ENCODE peak calls at places on chromosome 3, in six cellular contexts. T, Y, Z, U, I and B are unnamed samples.

GRCh38 chr3:113736548-113737089 is 9.4 kb downstream of the NAA50 start:
- DNase-seq in T (peak; percentile 43), Y (no peak), Z (no peak), U (no peak), I (peak; percentile 75), B (peak; percentile 63)

GRCh38 chr3:55946574-55947160 is 459.6 kb upstream of the WNT5A start:
- DNase-seq in T (no peak), Y (no peak), Z (no peak), U (no peak), I (no peak), B (no peak)

GRCh38 chr3:97952280-97952679 is 20.0 kb downstream of the RIOX2 start:
- DNase-seq in T (peak; percentile 10), Y (peak; percentile 60), Z (peak; percentile 72), U (no peak), I (no peak), B (peak; percentile 56)

GRCh38 chr3:197355713-197356112 is 57.3 kb upstream of the DLG1 start:
- DNase-seq in T (no peak), Y (no peak), Z (no peak), U (no peak), I (no peak), B (no peak)

GRCh38 chr3:72601049-72601448 is 247.2 kb downstream of the SHQ1 start:
- DNase-seq in T (no peak), Y (no peak), Z (no peak), U (no peak), I (no peak), B (no peak)

GRCh38 chr3:181614878-181615277 is 96.8 kb upstream of the SOX2 start:
- DNase-seq in T (no peak), Y (no peak), Z (no peak), U (no peak), I (no peak), B (no peak)

GRCh38 chr3:183073839-183074615 is 25.3 kb downstream of the MCCC1 start:
- DNase-seq in T (no peak), Y (no peak), Z (no peak), U (no peak), I (no peak), B (peak; percentile 41)

GRCh38 chr3:141278196-141279073 is 46.8 kb downstream of the PXYLP1 start:
- DNase-seq in T (no peak), Y (no peak), Z (no peak), U (no peak), I (no peak), B (no peak)

GRCh38 chr3:98500019-98500418 is 2.5 kb downstream of the OR5K2 start:
- DNase-seq in T (no peak), Y (no peak), Z (no peak), U (no peak), I (no peak), B (no peak)

GRCh38 chr3:149401926-149402310 is 24.5 kb upstream of the TM4SF1 start:
- DNase-seq in T (no peak), Y (no peak), Z (no peak), U (no peak), I (no peak), B (no peak)

GRCh38 chr3:11661827-11662226 is 18.1 kb upstream of the VGLL4 start:
- DNase-seq in T (no peak), Y (no peak), Z (no peak), U (no peak), I (no peak), B (peak; percentile 35)

GRCh38 chr3:172530566-172530965 is 7.3 kb upstream of the TNFSF10 start:
- DNase-seq in T (no peak), Y (no peak), Z (no peak), U (no peak), I (no peak), B (no peak)

GRCh38 chr3:131353016-131353877 is 28.3 kb upstream of the NUDT16 start:
- DNase-seq in T (no peak), Y (no peak), Z (no peak), U (no peak), I (no peak), B (peak; percentile 12)

GRCh38 chr3:74054566-74054965 is 429.8 kb upstream of the PDZRN3 start:
- DNase-seq in T (no peak), Y (no peak), Z (no peak), U (no peak), I (peak; percentile 13), B (no peak)

GRCh38 chr3:15404767-15405166 is 22.6 kb downstream of the METTL6 start:
- DNase-seq in T (no peak), Y (no peak), Z (no peak), U (no peak), I (no peak), B (no peak)

GRCh38 chr3:126431103-126431534 is 36.4 kb downstream of the CFAP100 start:
- DNase-seq in T (no peak), Y (no peak), Z (no peak), U (no peak), I (no peak), B (no peak)
- TF ChIP-seq CTCF in T (no peak), Y (no peak), Z (no peak), U (no peak), I (no peak), B (no peak)

GRCh38 chr3:139520028-139520737 is 19.4 kb downstream of the RBP1 start:
- DNase-seq in T (no peak), Y (no peak), Z (no peak), U (peak; percentile 73), I (peak; percentile 76), B (no peak)
- TF ChIP-seq CTCF in T (peak; percentile 41), Y (peak; percentile 29), Z (peak; percentile 30), U (peak; percentile 70), I (peak; percentile 71), B (peak; percentile 13)

DNA sequence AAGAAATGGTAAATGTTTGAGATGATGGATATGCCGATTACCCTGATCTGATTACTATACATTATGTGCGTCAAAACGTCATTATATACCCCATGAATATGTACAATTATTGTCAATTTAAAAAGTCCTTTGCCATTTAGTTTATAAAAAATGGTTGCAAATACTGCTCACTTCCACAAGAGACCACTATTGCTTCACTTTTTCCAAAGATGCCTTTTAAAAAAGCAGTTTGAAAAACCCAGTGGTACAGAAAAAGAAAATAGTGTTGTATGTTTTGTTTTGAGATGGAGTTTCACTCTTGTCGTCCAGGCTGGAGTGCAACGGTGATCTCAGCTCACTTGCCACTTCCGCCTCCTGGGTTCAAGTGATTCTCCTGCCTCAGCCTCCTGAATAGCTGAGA is 39.3 kb downstream of the EDEM1 start:
- DNase-seq in T (no peak), Y (no peak), Z (no peak), U (no peak), I (peak; percentile 28), B (peak; percentile 40)
- TF ChIP-seq CTCF in T (peak; percentile 54), Y (peak; percentile 22), Z (peak; percentile 32), U (no peak), I (peak; percentile 60), B (peak; percentile 75)

DNA sequence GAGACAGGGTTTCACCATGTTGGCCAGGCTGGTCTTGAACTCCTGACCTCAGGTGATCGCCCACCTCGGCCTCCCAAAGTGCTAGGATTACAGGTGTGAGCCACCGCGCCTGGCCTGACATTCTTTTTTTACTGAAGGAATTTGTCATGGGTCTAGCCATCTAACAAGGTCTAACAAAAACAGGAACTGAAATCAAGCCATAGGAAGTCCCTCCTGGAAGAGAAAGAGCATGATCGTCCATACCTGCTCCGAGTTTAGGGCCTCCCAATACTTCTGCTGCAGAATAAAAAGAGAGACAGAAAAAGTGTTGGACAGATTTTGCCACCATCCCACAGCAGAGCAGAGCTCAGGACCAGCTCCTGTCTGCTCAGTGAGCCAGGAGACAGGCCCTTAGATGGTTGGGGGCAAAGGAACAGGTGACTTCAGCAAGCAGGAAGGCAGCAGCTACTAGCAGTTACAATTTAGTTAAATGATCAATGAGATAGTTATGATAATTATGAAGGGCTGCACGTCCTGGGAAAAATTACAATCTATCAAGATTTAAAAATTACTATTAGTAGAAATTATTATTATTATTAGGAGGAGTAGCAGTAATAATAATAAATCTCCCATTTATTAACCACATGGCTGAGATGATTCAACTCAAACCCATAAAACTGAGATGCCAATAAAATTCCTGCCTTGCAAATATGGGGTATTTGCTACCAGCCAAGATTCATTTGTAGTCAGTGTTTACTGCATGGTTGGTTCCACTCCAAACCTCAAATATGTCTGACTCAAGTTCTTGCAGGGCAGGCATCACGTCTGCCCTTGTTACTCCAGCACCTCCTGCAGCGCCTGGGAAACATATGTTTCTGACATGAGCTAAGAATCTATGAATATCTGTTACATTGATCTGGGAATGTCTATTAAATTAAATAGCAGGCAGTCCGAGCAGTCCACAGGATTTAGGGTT is 40.1 kb downstream of the TMEM44 start:
- DNase-seq in T (peak; percentile 99), Y (no peak), Z (no peak), U (no peak), I (no peak), B (peak; percentile 99)
- TF ChIP-seq CTCF in T (no peak), Y (no peak), Z (no peak), U (no peak), I (no peak), B (peak; percentile 36)

GRCh38 chr3:127544151-127544805 is 46.3 kb downstream of the TPRA1 start:
- DNase-seq in T (peak; percentile 6), Y (peak; percentile 84), Z (peak; percentile 84), U (peak; percentile 87), I (peak; percentile 93), B (peak; percentile 47)
- TF ChIP-seq CTCF in T (peak; percentile 76), Y (peak; percentile 88), Z (peak; percentile 92), U (peak; percentile 83), I (peak; percentile 72), B (peak; percentile 95)

DNA sequence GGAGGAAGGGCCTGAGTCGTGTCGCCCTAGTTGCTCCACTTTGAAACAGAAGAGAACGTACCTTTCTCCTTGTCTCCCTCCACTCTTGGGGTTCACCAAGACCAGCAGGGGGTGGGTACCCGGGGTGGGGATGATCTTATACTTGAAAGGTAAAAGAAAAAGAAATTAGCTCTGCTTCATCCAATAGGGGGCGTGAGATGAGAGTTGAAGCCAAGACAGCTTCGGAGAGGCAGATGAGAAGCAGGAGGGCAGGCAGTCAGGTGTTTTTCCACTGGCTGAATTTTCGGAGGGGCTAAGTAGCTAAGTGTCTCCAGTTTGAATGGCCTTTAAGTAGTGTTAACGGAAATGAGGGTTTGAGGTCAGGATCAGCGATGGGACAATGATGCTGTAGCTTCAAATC is 100.4 kb downstream of the DGKG start:
- DNase-seq in T (no peak), Y (no peak), Z (no peak), U (peak; percentile 40), I (peak; percentile 89), B (no peak)
- TF ChIP-seq CTCF in T (peak; percentile 23), Y (no peak), Z (no peak), U (peak; percentile 42), I (peak; percentile 52), B (peak; percentile 62)

GRCh38 chr3:169573129-169573528 is 90.4 kb downstream of the MECOM start:
- DNase-seq in T (no peak), Y (no peak), Z (no peak), U (no peak), I (no peak), B (no peak)
- TF ChIP-seq CTCF in T (peak; percentile 28), Y (no peak), Z (no peak), U (no peak), I (peak; percentile 23), B (peak; percentile 55)